ENCODE peak calls at places on chromosomes 2 and 18, in ten cellular contexts. E is uterus, G is mammary epithelial cell, V is A549, T is fibroblast of pulmonary artery, H is heart left ventricle, Z is GM12865, Y is GM12864, O is psoas muscle, N is cardiac muscle cell. U is an unnamed sample.

GRCh38 chr2:11750917-11751316 is 4.5 kb downstream of the LPIN1 start:
- DNase-seq in N (no peak), O (no peak), T (no peak), Z (peak), G (peak), E (no peak), V (no peak), H (no peak), Y (no peak), U (no peak)

GRCh38 chr2:101474752-101475384 is at the start of gene RFX8:
- DNase-seq in E (peak), Y (no peak), H (no peak), O (peak), V (no peak), T (peak), N (peak), Z (peak), G (peak), U (no peak)

GRCh38 chr2:24543252-24543651 is 52.2 kb downstream of the NCOA1 start:
- DNase-seq in T (no peak), E (no peak), Z (no peak), N (no peak), H (no peak), Y (no peak), O (no peak), G (no peak), V (no peak), U (no peak)

GRCh38 chr18:52813637-52814416 is 473.8 kb downstream of the DCC start:
- DNase-seq in E (no peak), Y (no peak), G (no peak), T (no peak), Z (no peak), O (no peak), V (no peak), N (no peak), H (no peak), U (no peak)

GRCh38 chr2:122530812-122531211 is 775.4 kb downstream of the TSN start:
- DNase-seq in E (no peak), O (no peak), Y (no peak), H (no peak), G (no peak), V (no peak), T (no peak), Z (peak), N (no peak), U (no peak)

GRCh38 chr2:35873921-35874320 is 481.7 kb upstream of the CRIM1 start:
- DNase-seq in V (no peak), N (no peak), E (no peak), O (no peak), H (no peak), G (no peak), T (no peak), Y (no peak), Z (no peak), U (no peak)

GRCh38 chr2:58973831-58974281 is 732.7 kb upstream of the FANCL start:
- DNase-seq in G (no peak), N (no peak), O (no peak), T (no peak), Z (no peak), E (no peak), Y (no peak), H (no peak), V (no peak), U (no peak)

GRCh38 chr18:9683418-9684396 is 24.4 kb upstream of the RAB31 start:
- DNase-seq in Y (no peak), T (peak), H (no peak), G (peak), N (peak), O (no peak), E (peak), Z (no peak), V (no peak), U (no peak)

GRCh38 chr18:48445540-48445939 is 36.4 kb upstream of the ZBTB7C start:
- DNase-seq in N (peak), E (peak), V (peak), Y (peak), O (peak), T (peak), Z (peak), H (peak), G (peak), U (no peak)

GRCh38 chr18:9596257-9596656 is 18.1 kb downstream of the PPP4R1 start:
- DNase-seq in V (no peak), Y (no peak), Z (no peak), N (peak), T (peak), H (no peak), O (no peak), G (no peak), E (no peak), U (no peak)

GRCh38 chr18:74951165-74951760 is 257.7 kb downstream of the PTGR3 start:
- DNase-seq in T (peak), N (peak), Y (no peak), G (peak), O (no peak), E (no peak), V (peak), Z (peak), H (peak), U (peak)

GRCh38 chr18:74947417-74947816 is 261.5 kb downstream of the PTGR3 start:
- DNase-seq in E (no peak), O (no peak), N (no peak), Y (no peak), V (no peak), T (no peak), G (no peak), H (no peak), Z (no peak), U (no peak)

GRCh38 chr18:74947875-74948274 is 261.1 kb downstream of the PTGR3 start:
- DNase-seq in E (no peak), O (no peak), Z (no peak), T (no peak), V (no peak), Y (no peak), H (no peak), N (no peak), G (no peak), U (no peak)

GRCh38 chr18:74949611-74950010 is 259.3 kb downstream of the PTGR3 start:
- DNase-seq in H (no peak), G (no peak), O (no peak), Z (peak), T (no peak), V (no peak), Y (no peak), E (no peak), N (no peak), U (no peak)

DNA sequence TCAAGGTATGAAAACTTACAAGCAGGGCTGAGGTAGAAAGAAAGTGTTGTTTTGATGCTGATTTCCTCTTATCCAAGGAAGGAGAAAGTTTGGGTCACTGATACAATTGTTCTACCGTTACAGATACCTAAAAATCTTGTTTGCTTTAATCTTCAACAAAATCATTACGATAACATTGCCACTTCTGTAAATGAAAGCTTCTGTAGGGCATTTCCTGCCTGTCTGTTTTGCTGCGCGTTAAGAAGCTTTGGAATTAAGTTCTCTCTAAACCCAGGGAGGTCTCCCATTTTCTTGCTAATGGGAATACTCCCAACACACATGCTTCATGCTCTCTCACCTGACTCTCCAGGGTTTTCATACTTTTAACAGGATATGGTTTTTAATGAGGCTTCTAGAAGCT is 258.5 kb downstream of the PTGR3 start:
- DNase-seq in T (no peak), H (no peak), Z (no peak), G (no peak), O (no peak), E (no peak), Y (no peak), V (no peak), N (no peak), U (no peak)
- H3K4me3 ChIP-seq in T (no peak), H (no peak), Z (no peak), G (no peak), O (no peak), E (no peak), Y (no peak), V (no peak), N (no peak), U (no peak)

DNA sequence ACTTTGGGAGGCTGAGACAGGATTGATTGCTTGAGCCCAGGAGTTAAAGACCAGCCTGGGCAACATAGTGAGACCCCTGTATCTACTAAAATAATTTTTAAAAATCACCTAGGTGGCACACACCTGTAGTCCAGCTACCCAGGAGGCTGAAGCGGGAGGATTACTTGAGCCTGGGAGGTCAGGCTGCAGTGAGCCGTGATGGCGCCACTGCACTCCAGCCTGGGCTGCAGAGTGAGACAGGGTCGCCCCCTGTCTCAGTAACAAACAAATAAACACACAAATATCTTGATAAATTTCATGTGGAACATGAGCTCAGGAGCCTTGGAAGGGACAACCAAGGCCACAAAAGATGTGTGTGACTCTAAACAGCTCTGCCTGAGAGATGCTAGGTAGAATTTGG is 11.7 kb upstream of the ANKRD53 start:
- DNase-seq in N (no peak), Z (no peak), Y (no peak), V (no peak), O (no peak), E (no peak), G (no peak), T (no peak), H (no peak), U (no peak)
- TF ChIP-seq CTCF in N (no peak), Z (no peak), Y (no peak), V (no peak), O (no peak), E (no peak), G (no peak), T (no peak), H (no peak), U (no peak)

GRCh38 chr2:159960413-159960812 is 102.0 kb downstream of the PLA2R1 start:
- DNase-seq in V (peak), E (no peak), G (peak), N (peak), T (peak), H (no peak), O (no peak), Z (peak), Y (peak), U (peak)
- H3K4me3 ChIP-seq in V (no peak), E (no peak), G (no peak), N (no peak), T (no peak), H (no peak), O (no peak), Z (no peak), Y (no peak), U (no peak)

GRCh38 chr2:63425079-63425416 is 163.2 kb downstream of the WDPCP start:
- DNase-seq in O (no peak), V (no peak), Z (no peak), Y (no peak), T (no peak), E (no peak), N (no peak), G (no peak), H (no peak), U (no peak)
- TF ChIP-seq CTCF in O (no peak), V (no peak), Z (no peak), Y (no peak), T (no peak), E (no peak), N (no peak), G (no peak), H (no peak), U (no peak)

GRCh38 chr2:217467331-217467730 is 535.5 kb downstream of the TNS1 start:
- DNase-seq in Y (no peak), O (no peak), G (no peak), V (no peak), Z (no peak), E (peak), T (no peak), N (peak), H (no peak), U (no peak)
- H3K4me3 ChIP-seq in Y (no peak), O (no peak), G (no peak), V (no peak), Z (no peak), E (no peak), T (no peak), N (no peak), H (no peak), U (no peak)

GRCh38 chr2:85008252-85008651 is 37.3 kb downstream of the KCMF1 start:
- DNase-seq in Z (no peak), E (no peak), T (no peak), Y (no peak), O (no peak), G (no peak), V (no peak), H (no peak), N (no peak), U (no peak)
- TF ChIP-seq CTCF in Z (no peak), E (no peak), T (no peak), Y (no peak), O (no peak), G (no peak), V (no peak), H (no peak), N (no peak), U (no peak)

GRCh38 chr2:191152841-191153240 is 2.0 kb upstream of the STAT4 start:
- DNase-seq in N (peak), O (no peak), H (no peak), E (no peak), Z (peak), V (no peak), T (peak), G (peak), Y (no peak), U (no peak)

GRCh38 chr2:191150451-191151314 is at the start of gene STAT4:
- DNase-seq in G (peak), V (peak), N (peak), Z (peak), E (peak), O (no peak), T (peak), H (peak), Y (peak), U (no peak)

GRCh38 chr2:191148766-191149165 is 2.0 kb downstream of the STAT4 start:
- DNase-seq in V (no peak), T (no peak), Z (no peak), H (no peak), O (no peak), G (no peak), N (no peak), Y (no peak), E (no peak), U (no peak)

GRCh38 chr2:191150121-191150450 is 708 bp downstream of the STAT4 start:
- DNase-seq in Z (no peak), O (no peak), H (no peak), E (no peak), G (peak), T (no peak), V (no peak), Y (no peak), N (peak), U (no peak)

DNA sequence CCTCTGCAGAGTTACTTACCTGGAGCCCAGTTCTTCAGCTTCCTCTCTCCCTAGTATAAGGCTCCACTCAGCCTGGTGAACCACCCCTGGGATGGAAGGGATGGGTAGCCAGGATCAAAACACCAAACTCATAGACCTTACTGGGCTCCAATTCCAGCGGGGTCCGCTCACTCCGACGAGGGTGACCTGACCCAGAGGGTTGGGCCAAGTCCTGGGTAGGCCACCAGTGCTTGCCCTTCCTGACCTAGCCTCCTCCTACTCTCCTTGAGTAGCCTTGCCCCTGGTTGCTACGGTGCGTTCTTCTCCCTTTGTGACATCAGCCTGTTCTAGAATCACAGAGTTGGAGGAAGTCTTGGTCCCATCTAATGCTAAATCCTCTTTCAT is 513 bp upstream of the STAT4 start:
- DNase-seq in Z (no peak), H (no peak), G (no peak), V (no peak), O (no peak), N (no peak), T (no peak), Y (no peak), E (no peak), U (no peak)
- H3K4me3 ChIP-seq in Z (peak), H (peak), G (peak), V (peak), O (peak), N (no peak), T (no peak), Y (no peak), E (no peak), U (peak)

DNA sequence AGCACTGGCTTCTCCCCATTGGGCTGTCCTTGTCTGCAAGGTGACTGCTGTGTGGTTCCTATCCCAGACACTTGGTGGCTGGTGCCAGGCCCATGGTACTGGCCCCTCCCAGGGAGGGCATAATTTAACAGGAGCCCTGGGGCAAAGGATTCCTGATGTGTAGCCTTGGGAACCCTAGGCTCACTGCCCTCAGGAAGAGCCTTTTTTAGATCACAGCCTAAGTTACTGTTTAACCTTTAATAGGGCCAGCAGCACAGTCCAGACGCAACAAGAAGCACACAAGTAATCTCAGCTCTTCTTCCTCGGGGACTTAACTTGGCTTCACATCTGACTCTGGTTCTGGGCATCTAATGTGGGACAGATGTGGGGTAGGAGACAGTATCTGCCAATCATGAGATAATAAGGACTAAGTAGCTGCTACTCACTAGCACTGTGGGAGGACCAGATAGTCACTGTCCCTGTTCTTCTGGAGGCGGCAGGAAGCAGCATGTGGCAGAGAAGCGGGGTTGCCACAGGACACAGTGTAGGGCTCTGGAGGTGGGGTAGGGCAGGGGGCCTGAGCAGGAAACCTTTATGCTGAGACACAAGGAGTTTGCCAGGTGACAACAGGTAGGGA is 136.3 kb downstream of the TMEM17 start:
- DNase-seq in Z (no peak), G (no peak), O (no peak), E (no peak), T (no peak), H (no peak), V (no peak), Y (no peak), N (no peak), U (no peak)
- TF ChIP-seq CTCF in Z (no peak), G (no peak), O (no peak), E (no peak), T (no peak), H (no peak), V (no peak), Y (no peak), N (no peak), U (no peak)

GRCh38 chr2:112692914-112693313 is 27.9 kb upstream of the NT5DC4 start:
- DNase-seq in Z (no peak), O (no peak), H (no peak), T (no peak), V (no peak), E (no peak), G (peak), Y (no peak), N (no peak), U (no peak)

GRCh38 chr2:112693596-112693995 is 27.2 kb upstream of the NT5DC4 start:
- DNase-seq in E (no peak), V (no peak), O (no peak), Y (no peak), T (no peak), H (no peak), G (no peak), N (no peak), Z (no peak), U (no peak)

GRCh38 chr2:112690853-112691390 is 29.9 kb upstream of the NT5DC4 start:
- DNase-seq in G (peak), T (peak), N (peak), V (peak), Y (no peak), Z (peak), H (peak), O (peak), E (peak), U (peak)

GRCh38 chr2:112692496-112692911 is 28.3 kb upstream of the NT5DC4 start:
- DNase-seq in O (peak), N (peak), Z (peak), E (no peak), V (peak), G (peak), H (no peak), T (peak), Y (no peak), U (peak)

GRCh38 chr2:112691761-112692370 is 29.0 kb upstream of the NT5DC4 start:
- DNase-seq in O (no peak), Z (peak), G (no peak), H (no peak), N (no peak), Y (no peak), E (no peak), T (peak), V (no peak), U (no peak)
- H3K4me3 ChIP-seq in O (no peak), Z (no peak), G (no peak), H (no peak), N (no peak), Y (no peak), E (no peak), T (no peak), V (no peak), U (no peak)

GRCh38 chr2:231110551-231110950 is 14.3 kb downstream of the HTR2B start:
- DNase-seq in V (no peak), E (no peak), N (peak), H (no peak), T (peak), O (no peak), G (no peak), Z (no peak), Y (no peak), U (no peak)
- TF ChIP-seq CTCF in V (no peak), E (peak), N (peak), H (peak), T (peak), O (peak), G (no peak), Z (no peak), Y (no peak), U (peak)